ENCODE peak calls at places on chromosome 6, in six cellular contexts. V, T, K, F, D and I are unnamed samples.

GRCh38 chr6:13614126-13614925 is 809 bp upstream of the NOL7 start:
- DNase-seq in D (peak; percentile 73), F (no peak), T (peak; percentile 44), V (peak; percentile 50), K (no peak), I (no peak)

GRCh38 chr6:150934380-150934779 is 68.9 kb downstream of the MTHFD1L start:
- DNase-seq in D (no peak), T (peak; percentile 77), F (no peak), V (no peak), K (peak; percentile 93), I (peak; percentile 87)

GRCh38 chr6:114170958-114171387 is 171.8 kb downstream of the HS3ST5 start:
- DNase-seq in F (no peak), T (no peak), D (no peak), K (no peak), V (no peak), I (no peak)

GRCh38 chr6:18166314-18167007 is 11.2 kb downstream of the KDM1B start:
- DNase-seq in T (peak; percentile 45), V (no peak), K (peak; percentile 60), F (no peak), D (no peak), I (peak; percentile 32)

GRCh38 chr6:136784910-136785746 is 7.1 kb downstream of the MAP3K5 start:
- DNase-seq in K (no peak), V (peak; percentile 61), D (no peak), F (no peak), T (no peak), I (no peak)

GRCh38 chr6:105601541-105602174 is 198.8 kb upstream of the PREP start:
- DNase-seq in V (peak; percentile 50), F (no peak), D (no peak), T (no peak), K (peak; percentile 100), I (peak; percentile 97)

GRCh38 chr6:133245033-133245903 is 4.1 kb downstream of the EYA4 start:
- DNase-seq in T (no peak), F (no peak), K (no peak), V (no peak), D (no peak), I (no peak)

GRCh38 chr6:95601133-95601532 is 23.8 kb downstream of the MANEA start:
- DNase-seq in T (peak; percentile 70), K (peak; percentile 81), F (no peak), D (no peak), V (no peak), I (no peak)

GRCh38 chr6:161318456-161318855 is 44.6 kb upstream of the AGPAT4 start:
- DNase-seq in V (no peak), D (no peak), K (no peak), T (no peak), F (no peak), I (no peak)

GRCh38 chr6:25034477-25034876 is 98.7 kb upstream of the RIPOR2 start:
- DNase-seq in V (no peak), D (no peak), K (no peak), F (no peak), T (no peak), I (no peak)

GRCh38 chr6:170298688-170299087 is 7.8 kb upstream of the DLL1 start:
- DNase-seq in T (peak; percentile 18), F (no peak), D (no peak), V (no peak), K (no peak), I (no peak)

GRCh38 chr6:34697904-34698557 is 1.5 kb upstream of the ILRUN start:
- DNase-seq in V (no peak), K (no peak), D (no peak), T (no peak), F (no peak), I (no peak)

GRCh38 chr6:41427642-41428401 is 92.4 kb downstream of the NCR2 start:
- DNase-seq in D (peak; percentile 48), K (no peak), T (peak; percentile 60), V (peak; percentile 89), F (peak; percentile 82), I (no peak)

GRCh38 chr6:166997348-166997747 is 1.8 kb upstream of the CEP43 start:
- DNase-seq in D (no peak), K (no peak), V (no peak), T (no peak), F (no peak), I (no peak)

GRCh38 chr6:156883497-156884252 is 106.5 kb downstream of the ARID1B start:
- DNase-seq in K (peak; percentile 35), F (no peak), T (no peak), V (peak; percentile 67), D (no peak), I (no peak)

DNA sequence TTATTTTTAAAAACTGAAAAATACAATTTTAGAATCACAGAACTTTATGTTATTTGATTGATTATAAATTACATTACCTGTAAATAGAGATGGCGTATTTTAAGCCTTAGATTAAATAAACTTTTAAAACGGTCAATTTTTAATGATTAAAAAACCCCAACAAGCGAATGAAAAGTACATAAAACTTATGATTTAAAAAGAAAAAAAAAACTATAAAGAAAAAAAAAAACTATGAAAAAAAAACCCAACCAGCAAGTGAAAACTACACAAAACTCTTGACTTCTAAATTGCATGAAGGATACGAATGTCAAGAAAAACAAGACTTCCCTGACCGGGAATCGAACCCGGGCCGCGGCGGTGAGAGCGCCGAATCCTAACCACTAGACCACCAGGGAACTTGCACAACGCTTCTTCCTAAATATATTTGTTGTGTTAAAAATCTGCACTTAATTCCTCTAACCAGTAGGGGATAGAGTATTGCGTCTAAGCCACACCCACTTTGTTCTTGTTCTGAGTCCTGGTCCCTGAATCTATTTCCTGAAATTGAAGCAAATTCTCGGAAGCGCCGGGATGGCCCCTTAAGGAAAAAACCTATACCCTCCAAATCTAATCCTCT is 10.7 kb upstream of the NCOA7 start:
- DNase-seq in K (peak; percentile 92), F (peak; percentile 78), D (peak; percentile 79), V (peak; percentile 85), T (peak; percentile 94), I (peak; percentile 97)
- TF ChIP-seq CTCF in K (peak; percentile 28), F (no peak), D (no peak), V (peak; percentile 53), T (no peak), I (peak; percentile 12)

GRCh38 chr6:159463440-159463839 is 229.6 kb downstream of the SOD2 start:
- DNase-seq in V (no peak), D (no peak), F (no peak), K (peak; percentile 10), T (no peak), I (no peak)
- TF ChIP-seq CTCF in V (no peak), D (peak; percentile 12), F (peak; percentile 75), K (peak; percentile 35), T (peak; percentile 35), I (no peak)

GRCh38 chr6:1820714-1821113 is 211.0 kb downstream of the FOXC1 start:
- DNase-seq in V (no peak), F (no peak), D (no peak), T (no peak), K (no peak), I (no peak)
- TF ChIP-seq CTCF in V (no peak), F (no peak), D (no peak), T (no peak), K (no peak), I (no peak)

DNA sequence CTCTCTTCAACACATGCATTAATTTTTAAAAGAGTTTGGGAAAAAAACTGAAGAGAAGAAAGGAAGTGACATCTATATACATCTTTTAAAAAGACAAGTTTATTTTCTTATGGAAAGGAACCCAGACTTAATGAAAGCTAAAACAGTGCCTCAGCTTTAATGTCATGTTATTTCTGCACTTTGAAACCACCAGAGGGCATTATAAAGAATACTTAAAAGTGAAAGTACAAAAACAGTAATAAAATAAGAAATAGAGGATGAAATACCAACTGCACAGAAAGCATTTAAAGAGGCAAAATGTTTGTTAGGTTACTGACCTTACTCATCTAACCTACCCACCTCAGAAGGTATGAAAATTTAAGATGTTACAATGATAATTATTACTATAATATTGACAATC is 98.8 kb downstream of the HUS1B start:
- DNase-seq in D (no peak), V (no peak), K (no peak), T (peak; percentile 22), F (no peak), I (no peak)
- TF ChIP-seq CTCF in D (no peak), V (no peak), K (peak; percentile 32), T (peak; percentile 59), F (peak; percentile 36), I (peak; percentile 27)

DNA sequence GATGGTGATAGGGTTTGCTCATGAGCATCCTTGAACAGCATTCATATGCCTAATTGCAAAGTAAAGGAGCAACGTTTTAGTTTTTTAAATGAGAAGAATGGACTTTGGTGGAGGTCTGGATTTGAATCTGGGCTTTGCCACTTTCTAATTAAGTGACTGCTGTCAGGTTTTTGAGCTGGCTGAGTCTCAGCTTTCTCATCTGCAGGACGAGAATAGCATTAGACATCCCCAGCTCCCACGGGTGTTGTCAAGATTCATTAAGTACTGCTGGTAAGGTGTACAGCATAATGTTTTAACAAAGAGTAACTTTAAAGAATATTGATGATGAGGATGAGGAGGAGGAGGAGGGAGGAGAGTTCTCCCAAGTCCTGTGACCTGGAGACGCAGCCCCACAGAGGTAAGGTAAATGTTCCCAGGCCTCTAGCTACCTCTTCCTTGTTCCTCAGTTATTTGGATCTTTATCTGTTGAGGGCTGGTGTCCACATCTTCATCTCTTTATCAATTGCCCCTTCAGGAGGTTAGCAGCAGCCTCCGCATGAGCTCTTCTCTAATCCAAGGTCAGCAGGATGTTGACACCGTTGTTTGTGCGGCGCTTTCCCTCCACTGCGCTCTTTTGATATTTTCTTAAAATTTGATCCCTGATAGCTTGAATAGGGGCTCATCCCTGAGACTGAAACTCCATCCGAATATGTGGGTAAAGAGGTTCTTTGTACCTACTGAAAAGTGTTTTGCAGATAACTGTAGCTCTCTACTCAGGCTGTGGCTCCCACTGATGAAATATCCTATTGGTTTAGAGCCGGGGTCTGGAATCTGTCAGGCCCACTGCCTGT is 362.2 kb downstream of the QKI start:
- DNase-seq in K (no peak), T (no peak), V (no peak), F (no peak), D (no peak), I (no peak)
- TF ChIP-seq CTCF in K (no peak), T (no peak), V (no peak), F (no peak), D (no peak), I (no peak)

DNA sequence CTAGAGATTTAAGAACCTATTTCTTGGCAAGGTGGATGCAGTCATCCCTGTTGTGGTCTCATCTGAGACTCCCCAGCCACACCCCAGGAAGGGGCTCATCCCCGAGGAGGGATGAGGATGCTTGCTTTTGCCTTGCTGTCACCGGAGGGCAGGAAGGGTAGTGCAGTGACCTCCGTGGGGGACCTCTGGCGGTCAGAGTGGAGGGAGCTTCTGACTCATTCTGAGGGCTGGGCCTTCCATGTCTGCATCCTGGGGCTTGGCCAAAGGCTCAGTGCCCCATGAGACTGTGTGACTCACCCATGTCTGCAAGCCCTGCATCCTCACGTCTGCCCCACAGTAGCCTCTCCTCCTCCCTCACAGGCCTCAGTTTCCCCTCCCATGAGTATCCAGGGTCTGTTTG is 38.7 kb downstream of the UQCC2 start:
- DNase-seq in V (no peak), T (peak; percentile 93), F (peak; percentile 69), K (peak; percentile 95), D (no peak), I (peak; percentile 95)
- TF ChIP-seq CTCF in V (peak; percentile 13), T (peak; percentile 69), F (peak; percentile 52), K (peak; percentile 63), D (no peak), I (peak; percentile 64)

DNA sequence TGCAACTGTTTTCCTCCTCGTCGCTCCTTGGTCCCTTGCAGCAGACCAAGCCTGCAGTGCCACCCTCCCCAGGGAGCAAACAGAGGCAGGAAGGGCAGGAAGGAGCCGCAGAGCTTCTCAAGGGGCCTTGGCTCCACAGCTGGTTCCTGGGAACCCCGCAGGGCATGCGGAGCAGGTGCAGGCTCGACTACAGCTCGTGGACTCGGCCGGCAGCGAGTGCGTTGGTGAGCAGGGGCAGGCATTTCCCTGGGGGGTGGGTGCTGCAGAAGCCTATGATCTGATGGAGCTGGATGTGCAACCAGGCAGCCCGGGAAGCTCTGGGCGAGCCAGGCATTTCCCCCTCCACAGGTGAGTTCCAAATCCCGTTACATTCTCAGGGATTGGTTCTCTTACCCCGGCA is 37.1 kb downstream of the FRMD1 start:
- DNase-seq in D (no peak), K (no peak), V (no peak), F (peak; percentile 28), T (no peak), I (no peak)
- TF ChIP-seq CTCF in D (no peak), K (no peak), V (no peak), F (no peak), T (no peak), I (no peak)